ENCODE peak calls at places on chromosomes 2 and 18, in eight cellular contexts. One of them, this sample, is unnamed.

GRCh38 chr18:28960146-28960545 is 783.2 kb upstream of the CDH2 start:
- DNase-seq in Karpas-422: no peak
- DNase-seq in H9: no peak
- DNase-seq in neuronal stem cell: no peak
- DNase-seq in mesenchymal stem cell: no peak
- DNase-seq in RWPE1: peak
- DNase-seq in coronary artery: no peak
- DNase-seq in Peyer's patch: no peak
- DNase-seq in this sample: no peak

GRCh38 chr2:126399001-126399400 is 257.0 kb upstream of the GYPC start:
- DNase-seq in mesenchymal stem cell: no peak
- DNase-seq in coronary artery: no peak
- DNase-seq in RWPE1: no peak
- DNase-seq in Karpas-422: peak
- DNase-seq in neuronal stem cell: no peak
- DNase-seq in Peyer's patch: no peak
- DNase-seq in H9: no peak
- DNase-seq in this sample: no peak

GRCh38 chr18:13112982-13113381 is 105.6 kb upstream of the LDLRAD4 start:
- DNase-seq in H9: peak
- DNase-seq in Peyer's patch: no peak
- DNase-seq in coronary artery: no peak
- DNase-seq in Karpas-422: no peak
- DNase-seq in neuronal stem cell: peak
- DNase-seq in RWPE1: no peak
- DNase-seq in mesenchymal stem cell: peak
- DNase-seq in this sample: peak

GRCh38 chr2:44578401-44579135 is 216.8 kb downstream of the CAMKMT start:
- DNase-seq in Karpas-422: peak
- DNase-seq in H9: no peak
- DNase-seq in mesenchymal stem cell: peak
- DNase-seq in Peyer's patch: no peak
- DNase-seq in neuronal stem cell: no peak
- DNase-seq in RWPE1: peak
- DNase-seq in coronary artery: no peak
- DNase-seq in this sample: peak

GRCh38 chr2:231056453-231057416 is at the start of gene PSMD1:
- DNase-seq in neuronal stem cell: peak
- DNase-seq in H9: peak
- DNase-seq in mesenchymal stem cell: peak
- DNase-seq in Peyer's patch: peak
- DNase-seq in coronary artery: peak
- DNase-seq in Karpas-422: peak
- DNase-seq in RWPE1: peak
- DNase-seq in this sample: peak

GRCh38 chr2:221533299-221533698 is 38.8 kb downstream of the EPHA4 start:
- DNase-seq in Karpas-422: no peak
- DNase-seq in Peyer's patch: no peak
- DNase-seq in coronary artery: no peak
- DNase-seq in mesenchymal stem cell: no peak
- DNase-seq in H9: no peak
- DNase-seq in RWPE1: peak
- DNase-seq in neuronal stem cell: no peak
- DNase-seq in this sample: no peak

GRCh38 chr2:179861027-179861776 is at the start of gene ZNF385B:
- DNase-seq in Karpas-422: no peak
- DNase-seq in Peyer's patch: no peak
- DNase-seq in H9: peak
- DNase-seq in coronary artery: no peak
- DNase-seq in mesenchymal stem cell: peak
- DNase-seq in RWPE1: peak
- DNase-seq in neuronal stem cell: peak
- DNase-seq in this sample: no peak

GRCh38 chr18:76459687-76460350 is 35.2 kb downstream of the ZNF516 start:
- DNase-seq in H9: peak
- DNase-seq in neuronal stem cell: no peak
- DNase-seq in mesenchymal stem cell: peak
- DNase-seq in Peyer's patch: no peak
- DNase-seq in coronary artery: peak
- DNase-seq in RWPE1: peak
- DNase-seq in Karpas-422: no peak
- DNase-seq in this sample: peak

GRCh38 chr2:187263675-187264580 is 184.1 kb downstream of the CALCRL start:
- DNase-seq in RWPE1: no peak
- DNase-seq in neuronal stem cell: no peak
- DNase-seq in Karpas-422: no peak
- DNase-seq in Peyer's patch: no peak
- DNase-seq in mesenchymal stem cell: no peak
- DNase-seq in H9: peak
- DNase-seq in coronary artery: no peak
- DNase-seq in this sample: no peak

GRCh38 chr18:69588301-69588700 is 187.6 kb downstream of the DOK6 start:
- DNase-seq in Peyer's patch: no peak
- DNase-seq in Karpas-422: no peak
- DNase-seq in mesenchymal stem cell: peak
- DNase-seq in coronary artery: no peak
- DNase-seq in H9: no peak
- DNase-seq in RWPE1: no peak
- DNase-seq in neuronal stem cell: no peak
- DNase-seq in this sample: peak

GRCh38 chr2:215143458-215143857 is 5.0 kb upstream of the ABCA12 start:
- DNase-seq in coronary artery: no peak
- DNase-seq in Karpas-422: no peak
- DNase-seq in mesenchymal stem cell: no peak
- DNase-seq in RWPE1: no peak
- DNase-seq in H9: no peak
- DNase-seq in Peyer's patch: no peak
- DNase-seq in neuronal stem cell: no peak
- DNase-seq in this sample: no peak

GRCh38 chr2:216635171-216635570 is 2.0 kb downstream of the IGFBP2 start:
- DNase-seq in mesenchymal stem cell: peak
- DNase-seq in RWPE1: no peak
- DNase-seq in Karpas-422: no peak
- DNase-seq in Peyer's patch: no peak
- DNase-seq in neuronal stem cell: peak
- DNase-seq in H9: no peak
- DNase-seq in coronary artery: no peak
- DNase-seq in this sample: no peak

GRCh38 chr2:216632321-216632951 is 784 bp upstream of the IGFBP2 start:
- DNase-seq in RWPE1: no peak
- DNase-seq in H9: peak
- DNase-seq in Karpas-422: no peak
- DNase-seq in Peyer's patch: no peak
- DNase-seq in mesenchymal stem cell: no peak
- DNase-seq in coronary artery: no peak
- DNase-seq in neuronal stem cell: no peak
- DNase-seq in this sample: no peak

GRCh38 chr2:216634317-216635148 is 1.3 kb downstream of the IGFBP2 start:
- DNase-seq in Peyer's patch: no peak
- DNase-seq in mesenchymal stem cell: peak
- DNase-seq in coronary artery: no peak
- DNase-seq in H9: no peak
- DNase-seq in Karpas-422: no peak
- DNase-seq in neuronal stem cell: no peak
- DNase-seq in RWPE1: no peak
- DNase-seq in this sample: no peak

GRCh38 chr2:216632952-216633615 is at the start of gene IGFBP2:
- DNase-seq in Peyer's patch: no peak
- DNase-seq in H9: peak
- DNase-seq in RWPE1: no peak
- DNase-seq in coronary artery: no peak
- DNase-seq in mesenchymal stem cell: peak
- DNase-seq in Karpas-422: no peak
- DNase-seq in neuronal stem cell: peak
- DNase-seq in this sample: no peak

GRCh38 chr2:216633616-216634316 is 546 bp downstream of the IGFBP2 start:
- DNase-seq in H9: peak
- DNase-seq in Karpas-422: no peak
- DNase-seq in RWPE1: no peak
- DNase-seq in Peyer's patch: no peak
- DNase-seq in mesenchymal stem cell: peak
- DNase-seq in coronary artery: no peak
- DNase-seq in neuronal stem cell: no peak
- DNase-seq in this sample: no peak
- H3K27ac ChIP-seq in H9: no peak
- H3K27ac ChIP-seq in Karpas-422: no peak
- H3K27ac ChIP-seq in RWPE1: peak
- H3K27ac ChIP-seq in Peyer's patch: no peak
- H3K27ac ChIP-seq in mesenchymal stem cell: peak
- H3K27ac ChIP-seq in coronary artery: peak
- H3K27ac ChIP-seq in neuronal stem cell: peak
- H3K27ac ChIP-seq in this sample: peak

DNA sequence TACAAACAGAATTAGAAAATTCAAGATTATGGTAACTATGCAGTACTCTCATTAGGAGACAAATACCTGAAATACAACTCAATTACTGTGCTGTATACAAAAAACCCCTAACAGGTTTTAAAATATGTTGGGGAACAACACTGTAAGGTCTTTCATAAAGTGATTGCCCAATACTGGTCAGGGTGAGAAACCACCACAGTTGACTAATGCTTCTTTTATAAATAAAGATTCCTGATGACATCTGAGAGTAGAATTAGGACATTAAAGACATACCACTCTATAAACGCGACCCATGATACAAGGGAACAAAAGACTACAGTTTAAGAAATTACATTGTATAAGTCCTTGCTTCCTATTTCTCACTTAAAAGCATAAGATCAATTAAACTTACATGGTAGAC is 52.5 kb downstream of the ZNF521 start:
- DNase-seq in Karpas-422: no peak
- DNase-seq in RWPE1: no peak
- DNase-seq in neuronal stem cell: no peak
- DNase-seq in Peyer's patch: no peak
- DNase-seq in mesenchymal stem cell: peak
- DNase-seq in coronary artery: no peak
- DNase-seq in H9: no peak
- DNase-seq in this sample: peak
- H3K27ac ChIP-seq in Karpas-422: no peak
- H3K27ac ChIP-seq in RWPE1: no peak
- H3K27ac ChIP-seq in neuronal stem cell: no peak
- H3K27ac ChIP-seq in Peyer's patch: no peak
- H3K27ac ChIP-seq in mesenchymal stem cell: no peak
- H3K27ac ChIP-seq in coronary artery: no peak
- H3K27ac ChIP-seq in H9: no peak
- H3K27ac ChIP-seq in this sample: peak

DNA sequence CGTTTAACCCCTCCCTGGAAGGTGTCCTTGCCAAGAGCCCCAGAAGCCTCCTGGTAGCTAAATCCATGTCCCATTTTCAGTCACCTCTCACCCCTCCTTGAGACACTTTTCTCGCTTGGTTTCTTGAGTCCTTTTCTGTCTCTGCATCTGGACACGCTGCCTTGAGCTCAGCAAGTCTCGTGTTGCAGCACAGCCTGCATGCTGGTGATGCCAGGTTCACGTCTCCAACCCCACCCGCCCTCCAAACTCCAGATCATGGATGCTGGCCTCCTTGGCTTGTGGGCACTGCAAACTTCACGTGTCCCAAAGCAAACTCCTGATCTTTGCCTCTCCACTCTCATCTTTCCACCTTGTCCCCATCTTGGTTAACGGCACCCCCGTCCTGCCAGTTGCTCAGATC is 39.3 kb downstream of the CENPO start:
- DNase-seq in RWPE1: no peak
- DNase-seq in H9: no peak
- DNase-seq in neuronal stem cell: no peak
- DNase-seq in Karpas-422: no peak
- DNase-seq in Peyer's patch: no peak
- DNase-seq in coronary artery: no peak
- DNase-seq in mesenchymal stem cell: no peak
- DNase-seq in this sample: no peak
- H3K27ac ChIP-seq in RWPE1: no peak
- H3K27ac ChIP-seq in H9: no peak
- H3K27ac ChIP-seq in neuronal stem cell: peak
- H3K27ac ChIP-seq in Karpas-422: no peak
- H3K27ac ChIP-seq in Peyer's patch: no peak
- H3K27ac ChIP-seq in coronary artery: no peak
- H3K27ac ChIP-seq in mesenchymal stem cell: no peak
- H3K27ac ChIP-seq in this sample: no peak

GRCh38 chr2:1848599-1848995 is 104.3 kb upstream of the PXDN start:
- DNase-seq in neuronal stem cell: no peak
- DNase-seq in Karpas-422: no peak
- DNase-seq in H9: no peak
- DNase-seq in coronary artery: no peak
- DNase-seq in RWPE1: no peak
- DNase-seq in Peyer's patch: no peak
- DNase-seq in mesenchymal stem cell: no peak
- DNase-seq in this sample: no peak

GRCh38 chr2:1849450-1849849 is 105.1 kb upstream of the PXDN start:
- DNase-seq in neuronal stem cell: no peak
- DNase-seq in mesenchymal stem cell: no peak
- DNase-seq in RWPE1: no peak
- DNase-seq in Karpas-422: no peak
- DNase-seq in Peyer's patch: no peak
- DNase-seq in H9: no peak
- DNase-seq in coronary artery: no peak
- DNase-seq in this sample: no peak

GRCh38 chr2:1850031-1850430 is 105.7 kb upstream of the PXDN start:
- DNase-seq in Peyer's patch: no peak
- DNase-seq in H9: no peak
- DNase-seq in RWPE1: no peak
- DNase-seq in Karpas-422: no peak
- DNase-seq in neuronal stem cell: no peak
- DNase-seq in coronary artery: no peak
- DNase-seq in mesenchymal stem cell: no peak
- DNase-seq in this sample: no peak

GRCh38 chr2:1846046-1847015 is 102.0 kb upstream of the PXDN start:
- DNase-seq in coronary artery: no peak
- DNase-seq in H9: no peak
- DNase-seq in Karpas-422: no peak
- DNase-seq in RWPE1: no peak
- DNase-seq in neuronal stem cell: no peak
- DNase-seq in Peyer's patch: no peak
- DNase-seq in mesenchymal stem cell: no peak
- DNase-seq in this sample: no peak

GRCh38 chr2:1847846-1848598 is 103.7 kb upstream of the PXDN start:
- DNase-seq in coronary artery: no peak
- DNase-seq in Karpas-422: no peak
- DNase-seq in mesenchymal stem cell: no peak
- DNase-seq in Peyer's patch: no peak
- DNase-seq in neuronal stem cell: no peak
- DNase-seq in RWPE1: no peak
- DNase-seq in H9: no peak
- DNase-seq in this sample: no peak
- H3K27ac ChIP-seq in coronary artery: no peak
- H3K27ac ChIP-seq in Karpas-422: no peak
- H3K27ac ChIP-seq in mesenchymal stem cell: no peak
- H3K27ac ChIP-seq in Peyer's patch: no peak
- H3K27ac ChIP-seq in neuronal stem cell: no peak
- H3K27ac ChIP-seq in RWPE1: no peak
- H3K27ac ChIP-seq in H9: no peak
- H3K27ac ChIP-seq in this sample: no peak